ENCODE peak calls at places on chromosomes 7 and 10, in six cellular contexts. One of them, this sample, is unnamed.

GRCh38 chr7:151784843-151785680 is 91.9 kb downstream of the PRKAG2 start:
- DNase-seq in choroid plexus epithelial cell: no peak
- DNase-seq in CD8-positive, alpha-beta memory T cell: no peak
- DNase-seq in HT1080: no peak
- DNase-seq in left ventricle myocardium superior: no peak
- DNase-seq in natural killer cell: no peak
- DNase-seq in this sample: peak

GRCh38 chr7:23261843-23262452 is 15.4 kb downstream of the GPNMB start:
- DNase-seq in choroid plexus epithelial cell: peak
- DNase-seq in CD8-positive, alpha-beta memory T cell: peak
- DNase-seq in left ventricle myocardium superior: peak
- DNase-seq in HT1080: peak
- DNase-seq in natural killer cell: no peak
- DNase-seq in this sample: peak

GRCh38 chr7:149494738-149495368 is 2.8 kb downstream of the ZNF746 start:
- DNase-seq in CD8-positive, alpha-beta memory T cell: no peak
- DNase-seq in choroid plexus epithelial cell: peak
- DNase-seq in left ventricle myocardium superior: no peak
- DNase-seq in natural killer cell: no peak
- DNase-seq in HT1080: no peak
- DNase-seq in this sample: no peak

GRCh38 chr10:128178319-128178937 is 52.2 kb upstream of the MKI67 start:
- DNase-seq in left ventricle myocardium superior: no peak
- DNase-seq in HT1080: peak
- DNase-seq in CD8-positive, alpha-beta memory T cell: no peak
- DNase-seq in natural killer cell: peak
- DNase-seq in choroid plexus epithelial cell: peak
- DNase-seq in this sample: no peak

GRCh38 chr7:30255096-30255769 is 29.2 kb upstream of the ZNRF2 start:
- DNase-seq in natural killer cell: no peak
- DNase-seq in CD8-positive, alpha-beta memory T cell: no peak
- DNase-seq in left ventricle myocardium superior: no peak
- DNase-seq in choroid plexus epithelial cell: no peak
- DNase-seq in HT1080: no peak
- DNase-seq in this sample: no peak

GRCh38 chr7:111108526-111108925 is 17.6 kb downstream of the LRRN3 start:
- DNase-seq in CD8-positive, alpha-beta memory T cell: no peak
- DNase-seq in HT1080: no peak
- DNase-seq in left ventricle myocardium superior: no peak
- DNase-seq in natural killer cell: no peak
- DNase-seq in choroid plexus epithelial cell: peak
- DNase-seq in this sample: no peak

GRCh38 chr10:100978121-100978895 is 9.0 kb downstream of the MRPL43 start:
- DNase-seq in choroid plexus epithelial cell: no peak
- DNase-seq in HT1080: no peak
- DNase-seq in CD8-positive, alpha-beta memory T cell: no peak
- DNase-seq in left ventricle myocardium superior: no peak
- DNase-seq in natural killer cell: no peak
- DNase-seq in this sample: no peak

GRCh38 chr10:3095373-3096139 is 28.2 kb downstream of the PFKP start:
- DNase-seq in natural killer cell: peak
- DNase-seq in CD8-positive, alpha-beta memory T cell: no peak
- DNase-seq in choroid plexus epithelial cell: peak
- DNase-seq in HT1080: peak
- DNase-seq in left ventricle myocardium superior: no peak
- DNase-seq in this sample: peak

GRCh38 chr10:103763374-103764202 is 91.8 kb downstream of the SH3PXD2A start:
- DNase-seq in natural killer cell: no peak
- DNase-seq in choroid plexus epithelial cell: peak
- DNase-seq in left ventricle myocardium superior: no peak
- DNase-seq in HT1080: peak
- DNase-seq in CD8-positive, alpha-beta memory T cell: no peak
- DNase-seq in this sample: no peak

GRCh38 chr7:51666261-51666660 is 349.7 kb upstream of the COBL start:
- DNase-seq in left ventricle myocardium superior: no peak
- DNase-seq in natural killer cell: no peak
- DNase-seq in HT1080: no peak
- DNase-seq in choroid plexus epithelial cell: no peak
- DNase-seq in CD8-positive, alpha-beta memory T cell: no peak
- DNase-seq in this sample: no peak